ENCODE peak calls at places on chromosomes 5 and 9, in five cellular contexts. D, W, L, G and Y are unnamed samples.

GRCh38 chr5:181166812-181167733 is 19.7 kb downstream of the OR2V2 start:
- DNase-seq in G (no peak), W (no peak), D (no peak), L (no peak), Y (no peak)

GRCh38 chr5:116546033-116546742 is 28.4 kb downstream of the SEMA6A start:
- DNase-seq in D (no peak), G (no peak), L (peak), W (no peak), Y (no peak)

GRCh38 chr5:69033690-69034089 is 60.1 kb upstream of the SLC30A5 start:
- DNase-seq in D (no peak), L (no peak), G (no peak), W (no peak), Y (no peak)

GRCh38 chr5:78162253-78162862 is 132.1 kb downstream of the AP3B1 start:
- DNase-seq in D (no peak), G (no peak), W (no peak), L (peak), Y (no peak)

GRCh38 chr5:34045996-34046395 is 3.0 kb upstream of the C1QTNF3 start:
- DNase-seq in L (peak), G (no peak), D (no peak), W (no peak), Y (no peak)

GRCh38 chr5:58482536-58482935 is 8.7 kb upstream of the GAPT start:
- DNase-seq in D (no peak), G (no peak), W (no peak), L (no peak), Y (no peak)

GRCh38 chr5:69046375-69046957 is 47.3 kb upstream of the SLC30A5 start:
- DNase-seq in L (peak), D (no peak), W (no peak), G (no peak), Y (no peak)

GRCh38 chr5:8053270-8053669 is 184.3 kb downstream of the MTRR start:
- DNase-seq in W (no peak), G (no peak), L (no peak), D (no peak), Y (no peak)

GRCh38 chr5:66757219-66757833 is 161.1 kb downstream of the MAST4 start:
- DNase-seq in L (peak), G (no peak), D (no peak), W (no peak), Y (no peak)

GRCh38 chr9:75855509-75855908 is 35.0 kb upstream of the PCSK5 start:
- DNase-seq in D (no peak), W (no peak), G (no peak), L (peak), Y (no peak)
- TF ChIP-seq CTCF in D (no peak), W (peak), G (no peak), L (peak), Y (peak)

GRCh38 chr5:44336708-44337107 is 52.5 kb downstream of the FGF10 start:
- DNase-seq in G (no peak), W (no peak), L (no peak), D (no peak), Y (no peak)

GRCh38 chr5:44329716-44330115 is 59.5 kb downstream of the FGF10 start:
- DNase-seq in W (no peak), D (no peak), G (no peak), L (no peak), Y (no peak)

GRCh38 chr5:44334622-44335021 is 54.6 kb downstream of the FGF10 start:
- DNase-seq in W (no peak), D (no peak), G (no peak), L (no peak), Y (no peak)

GRCh38 chr5:44331471-44332079 is 57.6 kb downstream of the FGF10 start:
- DNase-seq in L (no peak), W (no peak), D (no peak), G (no peak), Y (no peak)

GRCh38 chr5:44332360-44332971 is 56.8 kb downstream of the FGF10 start:
- DNase-seq in W (no peak), L (peak), D (no peak), G (no peak), Y (no peak)
- TF ChIP-seq CTCF in W (peak), L (peak), D (no peak), G (no peak), Y (peak)

DNA sequence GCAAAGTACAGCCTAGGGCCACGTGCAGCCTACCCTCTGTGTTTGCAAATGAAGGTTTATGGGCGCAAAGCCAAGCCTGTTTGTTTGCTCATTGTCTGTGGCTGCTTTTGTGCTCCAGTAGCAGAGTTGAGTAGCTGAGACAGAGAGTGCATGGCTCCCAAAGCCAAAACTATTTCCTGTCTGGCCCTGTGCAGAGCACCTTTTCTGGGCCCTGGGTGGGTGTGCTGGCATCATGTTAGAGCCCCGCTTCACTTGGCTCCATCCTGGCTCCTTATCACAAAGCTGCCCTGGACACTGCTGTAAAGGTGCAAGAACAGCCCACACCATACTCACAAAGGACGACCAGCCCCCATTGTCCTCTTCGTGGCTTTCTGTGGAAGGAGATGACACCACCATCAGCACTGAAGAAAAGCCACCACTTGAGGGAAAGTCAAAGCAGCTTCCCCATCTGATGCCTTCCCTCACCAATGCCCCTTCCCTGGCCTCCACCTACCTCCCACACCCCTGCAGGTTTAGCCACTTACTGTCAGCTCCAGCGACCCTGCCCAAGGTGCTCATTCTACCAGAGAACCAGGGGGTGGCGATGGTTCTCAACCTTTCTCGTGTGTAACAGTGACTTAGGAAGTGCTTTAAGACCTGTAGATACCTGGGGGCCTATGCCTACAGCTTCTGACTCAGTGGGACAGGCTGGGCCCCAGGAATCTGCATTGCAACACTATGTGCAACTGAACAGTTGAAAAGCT is 23.4 kb downstream of the LCP2 start:
- DNase-seq in L (no peak), W (no peak), D (no peak), G (peak), Y (no peak)
- TF ChIP-seq CTCF in L (no peak), W (peak), D (peak), G (no peak), Y (peak)

GRCh38 chr5:37921452-37921851 is 81.6 kb upstream of the GDNF start:
- DNase-seq in D (no peak), L (no peak), G (no peak), W (no peak), Y (no peak)

GRCh38 chr5:37930350-37930749 is 90.5 kb upstream of the GDNF start:
- DNase-seq in W (no peak), D (no peak), L (no peak), G (no peak), Y (no peak)

GRCh38 chr5:37932450-37932849 is 92.6 kb upstream of the GDNF start:
- DNase-seq in G (no peak), W (no peak), D (no peak), L (no peak), Y (no peak)

DNA sequence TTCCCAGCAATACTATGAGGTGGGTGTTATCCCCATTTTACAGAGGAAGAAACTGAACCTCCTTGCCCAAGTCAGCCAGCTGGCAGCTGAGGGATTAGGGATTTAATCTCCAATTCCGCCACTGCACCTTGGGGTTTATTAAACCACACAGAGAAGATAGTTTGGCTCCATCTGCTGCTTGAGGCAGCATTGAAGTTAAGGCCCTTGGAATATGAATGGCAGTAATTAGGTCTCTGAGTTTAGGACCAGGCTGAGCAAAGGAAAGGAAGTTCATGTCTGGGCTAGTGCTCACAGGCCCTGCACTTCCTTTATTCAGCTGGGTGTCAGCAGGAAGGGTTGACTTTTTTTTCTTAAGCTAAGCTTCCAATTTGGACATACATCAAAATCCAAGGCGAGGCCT is 86.9 kb upstream of the GDNF start:
- DNase-seq in L (no peak), G (no peak), D (no peak), W (no peak), Y (no peak)
- TF ChIP-seq CTCF in L (no peak), G (no peak), D (no peak), W (no peak), Y (no peak)